ENCODE peak calls at places on chromosomes 12 and 14, in eight cellular contexts. I, Y, K, O, R, L, Z and G are unnamed samples.

GRCh38 chr12:113392563-113392962 is 11.1 kb downstream of the SDS start:
- DNase-seq in R (no peak), I (no peak), L (no peak), O (no peak), Y (no peak), K (no peak), Z (no peak), G (no peak)

GRCh38 chr12:70609739-70610491 is 27.3 kb downstream of the PTPRB start:
- DNase-seq in Y (peak), K (no peak), L (peak), I (peak), O (peak), R (no peak), Z (peak), G (peak)

GRCh38 chr12:80412343-80412953 is 31.6 kb upstream of the PTPRQ start:
- DNase-seq in L (peak), R (no peak), O (peak), K (peak), Y (no peak), I (peak), Z (peak), G (no peak)

GRCh38 chr12:913919-914718 is 35.4 kb downstream of the RAD52 start:
- DNase-seq in I (no peak), Z (peak), Y (no peak), O (no peak), R (no peak), K (peak), L (no peak), G (no peak)

GRCh38 chr14:33938131-33938949 is 12.5 kb downstream of the EGLN3 start:
- DNase-seq in Y (peak), Z (no peak), L (peak), R (no peak), O (no peak), I (no peak), K (no peak), G (peak)

GRCh38 chr14:33123281-33123680 is 184.6 kb downstream of the NPAS3 start:
- DNase-seq in I (no peak), Y (no peak), O (no peak), Z (no peak), K (no peak), L (no peak), R (no peak), G (no peak)

GRCh38 chr14:41830679-41831078 is 224.0 kb downstream of the LRFN5 start:
- DNase-seq in Y (peak), I (peak), R (no peak), Z (peak), O (no peak), K (no peak), L (peak), G (peak)

GRCh38 chr12:8513203-8513602 is at the start of gene CLEC4D:
- DNase-seq in Y (no peak), I (no peak), L (no peak), Z (no peak), O (no peak), R (no peak), K (no peak), G (no peak)